ENCODE peak calls at places on chromosomes 11 and 22, in six cellular contexts. L, I, T, J, B and Z are unnamed samples.

GRCh38 chr11:30984827-30985226 is 384.7 kb downstream of the DCDC1 start:
- DNase-seq in J (no peak), I (no peak), T (no peak), L (no peak), B (no peak), Z (no peak)

GRCh38 chr22:27241430-27242110 is 560.0 kb downstream of the MN1 start:
- DNase-seq in B (no peak), L (no peak), I (peak; percentile 37), T (no peak), J (no peak), Z (no peak)

GRCh38 chr11:27481992-27482391 is 9.4 kb upstream of the LGR4 start:
- DNase-seq in B (no peak), I (no peak), J (no peak), T (no peak), L (no peak), Z (no peak)

GRCh38 chr11:116984589-116984988 is 113.6 kb downstream of the SIK3 start:
- DNase-seq in J (no peak), B (no peak), T (no peak), L (peak; percentile 95), I (no peak), Z (peak; percentile 76)

GRCh38 chr11:16791494-16791961 is 53.1 kb downstream of the C11orf58 start:
- DNase-seq in L (peak; percentile 92), J (no peak), I (no peak), T (peak; percentile 38), B (no peak), Z (peak; percentile 62)

GRCh38 chr11:22331771-22332170 is 6.4 kb upstream of the SLC17A6 start:
- DNase-seq in J (no peak), I (no peak), L (no peak), B (peak; percentile 7), T (no peak), Z (no peak)

GRCh38 chr11:73752216-73752867 is 8.5 kb downstream of the RAB6A start:
- DNase-seq in T (no peak), J (no peak), I (no peak), L (no peak), B (no peak), Z (no peak)

GRCh38 chr11:106748059-106748458 is 270.2 kb downstream of the GUCY1A2 start:
- DNase-seq in B (no peak), T (no peak), L (no peak), I (no peak), J (no peak), Z (no peak)

GRCh38 chr11:76371170-76371569 is 9.8 kb downstream of the THAP12 start:
- DNase-seq in B (no peak), I (no peak), J (no peak), T (no peak), L (peak; percentile 73), Z (no peak)

DNA sequence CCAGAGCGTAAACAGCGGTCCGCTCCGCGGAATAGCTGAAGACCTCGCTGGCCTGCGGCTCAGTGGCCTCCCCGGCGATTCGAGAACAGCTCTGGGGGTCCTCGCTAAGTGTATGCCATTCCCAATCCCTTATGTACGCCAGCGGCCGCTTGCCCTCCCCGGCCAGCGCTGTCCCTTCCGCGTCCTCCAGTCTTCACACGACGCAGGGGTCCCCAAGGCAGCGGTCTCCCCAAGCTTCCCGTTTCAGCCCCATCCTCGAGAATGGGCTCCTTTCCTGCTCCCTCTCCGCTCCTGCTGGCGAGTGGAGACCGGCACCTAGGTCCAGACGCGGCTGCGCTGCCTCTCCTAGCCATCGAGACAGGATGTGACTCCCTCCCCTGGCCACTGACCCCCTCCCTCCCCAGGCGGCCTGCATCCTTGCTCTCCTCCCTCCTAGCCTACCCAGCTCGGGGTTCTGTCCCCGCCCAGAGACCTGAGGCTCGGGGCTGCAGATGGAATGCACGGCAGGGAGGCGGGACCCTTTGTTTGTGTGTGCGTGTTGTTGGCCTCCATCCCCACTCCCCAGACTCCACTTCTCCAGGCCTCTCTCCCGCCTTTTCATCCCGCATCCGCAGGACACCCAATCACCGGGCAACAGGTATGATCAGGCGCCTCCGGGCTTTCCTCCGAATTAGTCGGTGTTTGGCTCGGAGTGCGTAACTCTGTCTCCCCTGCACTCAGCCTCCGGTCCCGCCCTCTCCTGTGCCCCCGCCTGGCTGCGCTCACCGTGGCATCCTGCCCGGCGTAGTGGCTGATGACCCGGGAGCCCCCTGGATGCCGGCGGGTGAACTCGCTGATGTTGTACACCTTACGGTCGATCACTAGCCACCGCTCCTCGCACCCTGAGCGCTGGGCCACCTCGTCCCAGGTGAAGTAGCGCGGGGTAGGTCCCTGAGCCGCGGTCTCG is 740 bp downstream of the FADS1 start:
- DNase-seq in I (peak; percentile 73), B (peak; percentile 64), L (peak; percentile 63), J (no peak), T (peak; percentile 74), Z (no peak)
- TF ChIP-seq CTCF in I (no peak), B (no peak), L (no peak), J (no peak), T (no peak), Z (no peak)

DNA sequence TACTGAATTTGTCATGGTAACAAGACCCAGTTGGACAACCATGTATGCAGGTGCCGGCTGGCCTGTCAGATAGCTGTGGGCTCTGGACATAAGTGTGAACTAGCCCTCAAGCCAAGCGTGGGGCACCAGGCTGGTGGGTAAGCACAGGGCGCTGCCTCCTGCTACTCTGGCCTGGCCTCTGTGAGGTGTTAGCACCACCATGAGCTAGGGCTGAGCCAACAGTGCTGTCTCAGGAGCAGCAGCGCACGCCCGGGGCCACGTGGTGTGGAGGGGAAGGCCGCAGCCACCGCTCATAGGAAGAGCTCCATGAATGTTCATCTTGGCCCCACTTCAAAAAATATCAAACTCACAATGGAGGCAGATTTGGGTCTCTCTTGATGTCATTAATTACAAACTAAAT is 35.3 kb upstream of the GNB1L start:
- DNase-seq in J (no peak), B (no peak), I (no peak), L (no peak), T (peak; percentile 7), Z (no peak)
- TF ChIP-seq CTCF in J (no peak), B (no peak), I (no peak), L (no peak), T (no peak), Z (no peak)

GRCh38 chr22:33577862-33578411 is 342.3 kb downstream of the LARGE1 start:
- DNase-seq in T (no peak), I (no peak), J (no peak), L (no peak), B (no peak), Z (no peak)

GRCh38 chr22:33582822-33583400 is 337.4 kb downstream of the LARGE1 start:
- DNase-seq in B (no peak), L (no peak), I (no peak), T (no peak), J (no peak), Z (no peak)

GRCh38 chr22:33578752-33579151 is 341.5 kb downstream of the LARGE1 start:
- DNase-seq in L (no peak), B (no peak), T (no peak), I (no peak), J (no peak), Z (no peak)

GRCh38 chr22:33576205-33576604 is 344.1 kb downstream of the LARGE1 start:
- DNase-seq in L (no peak), T (no peak), J (no peak), I (no peak), B (no peak), Z (no peak)

DNA sequence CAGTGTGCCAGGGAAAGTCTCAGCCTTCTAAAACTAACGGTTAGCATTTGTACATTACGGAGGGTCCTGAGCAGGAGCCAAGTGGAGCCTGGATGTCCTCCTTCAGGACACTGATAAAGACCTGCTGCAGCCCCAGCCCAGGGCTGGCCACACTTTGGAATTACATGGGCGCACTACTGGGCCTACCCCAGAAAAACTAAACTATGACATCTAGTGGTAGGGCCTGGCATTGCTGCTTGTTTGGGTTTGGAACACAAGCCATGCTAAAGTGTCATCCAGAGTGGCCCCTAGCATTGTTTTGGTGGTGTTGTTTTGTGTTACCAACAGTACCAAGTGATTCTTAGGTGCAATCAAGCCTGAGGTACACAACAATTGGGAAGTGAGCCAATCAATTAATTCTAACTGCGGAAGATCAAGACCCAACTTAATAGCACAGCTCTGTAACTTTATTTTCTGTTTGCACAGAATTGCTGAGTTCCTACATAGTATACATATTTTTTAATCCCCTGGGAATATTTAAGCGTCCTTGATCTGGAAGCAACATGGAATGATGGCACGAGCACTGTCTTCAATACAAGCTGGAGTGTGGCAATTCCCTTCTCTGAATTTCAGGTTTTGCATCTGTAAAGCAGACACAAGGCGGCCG is 340.7 kb downstream of the LARGE1 start:
- DNase-seq in B (peak; percentile 72), L (peak; percentile 29), T (peak; percentile 29), J (no peak), I (peak; percentile 41), Z (peak; percentile 11)
- TF ChIP-seq CTCF in B (peak; percentile 95), L (peak; percentile 82), T (peak; percentile 95), J (peak; percentile 28), I (peak; percentile 95), Z (peak; percentile 96)

GRCh38 chr11:44308923-44309482 is 936 bp downstream of the ALX4 start:
- DNase-seq in I (no peak), J (no peak), T (no peak), B (no peak), L (no peak), Z (no peak)
- TF ChIP-seq CTCF in I (no peak), J (no peak), T (no peak), B (no peak), L (no peak), Z (no peak)

GRCh38 chr11:18105802-18106574 is at the start of gene SAAL1:
- DNase-seq in J (peak; percentile 73), T (peak; percentile 83), B (peak; percentile 89), I (peak; percentile 87), L (peak; percentile 53), Z (peak; percentile 38)
- TF ChIP-seq CTCF in J (peak; percentile 86), T (peak; percentile 64), B (peak; percentile 94), I (peak; percentile 70), L (peak; percentile 83), Z (peak; percentile 67)

GRCh38 chr11:120272303-120272702 is 32.4 kb downstream of the POU2F3 start:
- DNase-seq in L (peak; percentile 53), J (no peak), B (no peak), I (no peak), T (no peak), Z (no peak)
- TF ChIP-seq CTCF in L (no peak), J (no peak), B (no peak), I (no peak), T (no peak), Z (no peak)